ENCODE peak calls at places on chromosomes 5 and 9, in ten cellular contexts. G is ovary; W is hepatocyte; K is fibroblast of lung; T is breast epithelium; Y is CD8-positive, alpha-beta memory T cell; U is transverse colon; Q is tibial nerve; B is H9; V is suprapubic skin. R is an unnamed sample. For H3K9me3 and H3K4me1, the result is how much of the 10 kb centered on the place peaks cover.

GRCh38 chr5:130808691-130809090 is 356.4 kb downstream of the HINT1 start:
- DNase-seq in V (no peak), G (no peak), T (no peak), B (no peak), W (no peak), K (no peak), Q (no peak), U (no peak), Y (no peak), R (no peak)

GRCh38 chr9:100573655-100574260 is 4.1 kb upstream of the CAVIN4 start:
- DNase-seq in U (no peak), V (no peak), Q (no peak), W (no peak), G (no peak), B (no peak), T (no peak), K (no peak), Y (no peak), R (no peak)

GRCh38 chr9:110142253-110142652 is 65.7 kb downstream of the C9orf152 start:
- DNase-seq in Y (no peak), Q (no peak), V (no peak), K (no peak), W (no peak), B (no peak), G (no peak), U (no peak), T (no peak), R (no peak)

GRCh38 chr5:40578501-40579451 is 100.9 kb upstream of the PTGER4 start:
- DNase-seq in V (no peak), W (no peak), B (no peak), Y (no peak), K (peak), U (no peak), Q (no peak), G (no peak), T (no peak), R (no peak)

GRCh38 chr5:124824637-124825158 is 78.3 kb upstream of the ZNF608 start:
- DNase-seq in Y (no peak), K (peak), W (no peak), U (no peak), B (no peak), G (no peak), Q (no peak), T (no peak), V (no peak), R (peak)

GRCh38 chr9:114799441-114799840 is 6.4 kb downstream of the TNFSF15 start:
- DNase-seq in T (no peak), Q (no peak), B (peak), V (no peak), Y (no peak), W (peak), G (no peak), U (no peak), K (no peak), R (no peak)

GRCh38 chr5:169641253-169641652 is 4.2 kb downstream of the DOCK2 start:
- DNase-seq in G (no peak), V (no peak), Y (no peak), B (no peak), Q (no peak), W (peak), T (no peak), K (no peak), U (no peak), R (no peak)

GRCh38 chr5:157107508-157107907 is 1.3 kb downstream of the HAVCR2 start:
- DNase-seq in K (no peak), B (no peak), V (no peak), W (no peak), G (no peak), U (no peak), Y (no peak), Q (no peak), T (no peak), R (no peak)

GRCh38 chr5:169933624-169934023 is 46.7 kb downstream of the INSYN2B start:
- DNase-seq in V (no peak), T (no peak), U (no peak), W (no peak), Y (no peak), B (no peak), G (no peak), Q (no peak), K (peak), R (no peak)

GRCh38 chr5:96628406-96628805 is 33.8 kb upstream of the CAST start:
- DNase-seq in G (no peak), B (no peak), Q (no peak), T (no peak), U (no peak), K (no peak), Y (no peak), V (no peak), W (no peak), R (no peak)

GRCh38 chr5:180739271-180739670 is 587 bp downstream of the OR2Y1 start:
- DNase-seq in V (no peak), B (no peak), W (no peak), Y (no peak), U (no peak), G (no peak), K (peak), Q (no peak), T (no peak), R (no peak)

GRCh38 chr5:152593388-152593787 is 188.3 kb upstream of the NMUR2 start:
- DNase-seq in W (no peak), V (no peak), T (no peak), Q (no peak), K (no peak), B (no peak), Y (no peak), G (no peak), U (no peak), R (no peak)

GRCh38 chr5:52947208-52947607 is 41.9 kb upstream of the ITGA2 start:
- DNase-seq in K (no peak), T (no peak), Q (no peak), V (no peak), B (no peak), U (no peak), G (no peak), W (no peak), Y (no peak), R (no peak)

GRCh38 chr5:125461641-125462072 is 715.2 kb upstream of the ZNF608 start:
- DNase-seq in T (no peak), Y (no peak), G (no peak), U (no peak), V (no peak), K (no peak), Q (no peak), B (no peak), W (no peak), R (no peak)

GRCh38 chr5:59542841-59543825 is 350.4 kb downstream of the PDE4D start:
- DNase-seq in T (no peak), W (peak), G (no peak), U (peak), Q (no peak), K (peak), Y (no peak), B (no peak), V (no peak), R (peak)

GRCh38 chr5:114325552-114325951 is 36.3 kb upstream of the KCNN2 start:
- DNase-seq in V (no peak), Q (no peak), B (no peak), G (no peak), U (no peak), T (no peak), W (peak), Y (no peak), K (peak), R (no peak)

GRCh38 chr5:69206528-69207190 is 17.3 kb downstream of the CENPH start:
- DNase-seq in W (peak), B (no peak), G (no peak), V (no peak), K (no peak), T (no peak), Y (no peak), U (no peak), Q (no peak), R (no peak)

GRCh38 chr5:135944967-135945560 is 9.7 kb downstream of the LECT2 start:
- DNase-seq in W (peak), T (no peak), K (peak), U (peak), B (peak), G (peak), Q (no peak), V (no peak), Y (no peak), R (no peak)

GRCh38 chr9:5635390-5635789 is 6.5 kb downstream of the RIC1 start:
- DNase-seq in V (no peak), K (no peak), W (no peak), B (no peak), U (no peak), G (no peak), Q (no peak), T (no peak), Y (no peak), R (no peak)

GRCh38 chr9:5644522-5644921 is 15.6 kb downstream of the RIC1 start:
- DNase-seq in T (no peak), K (no peak), V (no peak), G (no peak), B (no peak), W (no peak), Y (no peak), U (no peak), Q (no peak), R (no peak)

GRCh38 chr9:5643005-5643624 is 14.2 kb downstream of the RIC1 start:
- DNase-seq in V (no peak), T (no peak), Q (no peak), W (no peak), U (no peak), K (no peak), B (no peak), G (no peak), Y (no peak), R (no peak)

GRCh38 chr9:5642170-5642569 is 13.3 kb downstream of the RIC1 start:
- DNase-seq in B (no peak), T (no peak), V (no peak), Q (no peak), Y (no peak), U (no peak), W (no peak), G (no peak), K (no peak), R (no peak)

DNA sequence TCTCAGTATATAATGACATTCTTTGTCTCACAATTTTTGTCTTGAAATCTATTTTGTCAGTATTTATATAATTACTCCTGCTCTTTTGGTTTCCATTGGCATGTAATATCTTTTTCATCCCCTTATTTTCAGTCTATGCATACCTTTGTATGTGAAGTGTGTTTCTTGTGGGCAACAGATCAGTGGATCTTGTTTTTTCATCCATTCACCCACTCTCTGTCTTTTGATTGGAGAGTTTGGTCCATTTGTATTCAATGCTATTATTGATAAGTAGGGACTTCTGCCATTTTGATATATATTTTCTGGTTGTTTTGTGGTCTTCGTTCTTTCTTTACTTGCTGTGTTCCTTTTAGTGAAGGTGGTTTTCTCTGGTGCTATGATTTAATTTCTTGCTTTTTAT is 10.9 kb downstream of the RIC1 start:
- DNase-seq in Q (no peak), T (no peak), K (no peak), Y (no peak), U (no peak), W (no peak), G (no peak), V (no peak), B (no peak), R (no peak)
- H3K9me3 ChIP-seq in Q (under half), T (under half), K (under half), Y (under half), U (under half), W (under half), G (under half), V (under half), B (under half), R (under half)

DNA sequence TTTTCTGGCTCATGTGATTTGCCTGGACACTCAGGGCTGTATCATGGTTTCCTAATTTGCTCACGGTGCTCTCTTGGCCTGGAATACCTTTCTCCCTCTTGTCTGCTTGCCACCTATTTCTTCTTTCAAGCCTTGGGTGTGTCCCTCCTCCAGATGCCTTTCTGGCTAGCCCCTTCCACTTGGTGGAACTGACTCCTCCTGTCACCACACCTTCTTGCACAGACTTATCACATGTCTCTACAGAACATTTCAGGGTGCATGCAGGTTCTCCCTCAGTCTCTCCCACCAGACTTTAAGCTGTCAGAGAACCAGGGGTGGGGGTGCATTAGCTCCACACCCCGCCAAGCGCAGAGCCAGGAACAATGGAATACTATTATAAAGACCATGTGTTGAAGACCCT is 1.9 kb downstream of the TBC1D2 start:
- DNase-seq in K (no peak), Y (no peak), Q (no peak), V (no peak), B (no peak), W (no peak), G (no peak), T (no peak), U (no peak), R (no peak)
- H3K4me1 ChIP-seq in K (under half), Y (under half), Q (under half), V (half or more), B (under half), W (under half), G (under half), T (under half), U (half or more), R (under half)

DNA sequence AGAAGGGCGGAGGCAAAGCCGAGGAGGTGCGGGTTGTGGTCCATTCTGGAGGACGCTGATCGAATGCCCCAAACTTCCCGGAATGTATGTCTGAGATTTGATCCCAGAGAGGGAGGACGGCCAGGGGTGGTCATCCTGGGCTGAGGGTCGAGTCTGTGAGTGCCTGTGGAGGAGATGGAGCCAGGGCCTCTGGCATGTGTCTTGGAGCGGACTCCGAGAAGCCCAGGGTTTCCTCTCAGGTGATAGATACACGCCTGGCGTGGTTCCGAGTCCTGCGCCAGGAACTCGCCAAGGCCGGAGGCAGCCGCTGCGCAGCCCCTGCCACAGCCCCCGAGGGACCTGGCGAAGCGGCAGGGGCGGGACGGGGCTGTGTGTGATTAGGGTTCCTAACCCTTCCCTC is 363 bp downstream of the ZNF454 start:
- DNase-seq in U (no peak), V (no peak), Q (no peak), Y (no peak), G (peak), B (no peak), T (no peak), K (no peak), W (no peak), R (peak)
- H3K9me3 ChIP-seq in U (under half), V (half or more), Q (under half), Y (under half), G (under half), B (half or more), T (under half), K (under half), W (under half), R (under half)

DNA sequence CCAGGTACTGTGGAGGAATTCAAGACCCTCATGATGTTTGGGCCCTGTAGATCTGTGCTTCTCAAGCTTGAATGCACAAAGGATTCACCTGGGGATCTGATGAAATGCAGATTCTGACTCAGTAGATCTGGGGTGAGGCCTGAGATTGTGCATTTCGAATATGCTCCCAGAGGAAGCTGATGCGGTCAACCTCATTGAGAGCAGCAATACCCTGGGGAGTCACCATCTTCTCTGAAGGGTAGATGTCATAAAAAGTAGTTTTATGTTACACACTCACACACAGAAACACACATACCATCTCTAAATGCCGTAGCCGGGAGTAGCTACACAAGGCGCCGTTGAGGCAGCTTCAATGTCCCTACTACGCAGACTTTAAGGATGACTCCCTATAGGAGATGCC is 55.8 kb upstream of the CPEB4 start:
- DNase-seq in B (no peak), V (no peak), T (no peak), Y (no peak), Q (no peak), W (no peak), G (no peak), K (no peak), U (no peak), R (no peak)
- H3K4me1 ChIP-seq in B (under half), V (under half), T (under half), Y (under half), Q (under half), W (under half), G (under half), K (under half), U (under half), R (under half)

GRCh38 chr5:179113945-179114641 is 53.9 kb downstream of the ZNF354C start:
- DNase-seq in Y (no peak), W (no peak), G (no peak), K (no peak), Q (no peak), B (no peak), U (no peak), V (peak), T (peak), R (no peak)

GRCh38 chr5:179112469-179113142 is 52.4 kb downstream of the ZNF354C start:
- DNase-seq in Q (no peak), G (no peak), K (no peak), B (no peak), T (no peak), U (no peak), W (no peak), V (no peak), Y (no peak), R (no peak)

GRCh38 chr5:179111267-179112207 is 51.4 kb downstream of the ZNF354C start:
- DNase-seq in T (no peak), G (no peak), Y (no peak), V (no peak), B (no peak), K (no peak), Q (no peak), U (no peak), W (no peak), R (no peak)

GRCh38 chr5:179114756-179115155 is 54.6 kb downstream of the ZNF354C start:
- DNase-seq in U (no peak), G (no peak), T (no peak), Q (no peak), V (peak), K (no peak), Y (no peak), B (no peak), W (no peak), R (no peak)

GRCh38 chr5:179113143-179113530 is 53.0 kb downstream of the ZNF354C start:
- DNase-seq in Y (no peak), W (no peak), U (no peak), K (no peak), V (peak), G (no peak), B (no peak), T (peak), Q (no peak), R (no peak)
- H3K9me3 ChIP-seq in Y (under half), W (under half), U (under half), K (under half), V (under half), G (under half), B (under half), T (half or more), Q (half or more), R (under half)

GRCh38 chr5:107806271-107806670 is 135.5 kb upstream of the EFNA5 start:
- DNase-seq in Y (no peak), G (no peak), T (no peak), W (no peak), B (no peak), U (no peak), V (no peak), Q (no peak), K (no peak), R (no peak)
- H3K4me1 ChIP-seq in Y (under half), G (under half), T (under half), W (under half), B (under half), U (under half), V (under half), Q (under half), K (under half), R (under half)

GRCh38 chr9:138077126-138077525 is 199.5 kb downstream of the CACNA1B start:
- DNase-seq in G (no peak), Q (no peak), T (no peak), W (no peak), K (no peak), V (peak), U (no peak), Y (no peak), B (no peak), R (no peak)

GRCh38 chr9:138076650-138077009 is 199.0 kb downstream of the CACNA1B start:
- DNase-seq in V (no peak), K (no peak), U (no peak), W (no peak), G (no peak), Q (no peak), T (no peak), Y (no peak), B (no peak), R (no peak)

GRCh38 chr9:138080979-138081378 is 203.4 kb downstream of the CACNA1B start:
- DNase-seq in G (no peak), W (no peak), V (no peak), B (no peak), Q (no peak), U (no peak), K (no peak), Y (no peak), T (no peak), R (no peak)

GRCh38 chr9:138077898-138078540 is 200.4 kb downstream of the CACNA1B start:
- DNase-seq in W (no peak), Q (no peak), K (no peak), T (no peak), Y (no peak), U (no peak), G (no peak), B (no peak), V (peak), R (peak)

GRCh38 chr9:138078846-138079245 is 201.3 kb downstream of the CACNA1B start:
- DNase-seq in Y (no peak), K (no peak), T (no peak), U (no peak), G (no peak), B (no peak), Q (no peak), W (no peak), V (no peak), R (no peak)
- H3K9me3 ChIP-seq in Y (under half), K (under half), T (under half), U (under half), G (under half), B (under half), Q (under half), W (under half), V (under half), R (under half)

DNA sequence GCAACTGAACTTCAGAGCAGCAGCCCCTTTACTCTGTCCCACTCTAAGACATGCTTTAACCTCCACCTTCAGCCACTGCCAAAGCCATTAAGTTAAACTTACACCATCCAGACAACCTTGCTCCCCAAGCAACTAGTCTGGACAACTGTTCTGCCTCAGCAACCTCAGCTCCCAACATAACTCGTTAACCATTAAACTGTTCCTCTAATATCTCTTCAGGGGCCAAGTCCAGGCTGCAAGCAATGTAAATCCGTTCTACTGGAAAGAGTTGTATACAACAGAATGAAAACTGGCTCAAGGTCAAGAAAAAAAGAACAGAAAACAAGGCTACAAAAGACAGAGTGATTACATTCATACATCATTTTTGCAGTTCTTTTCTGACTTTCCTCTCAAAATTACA is 131.7 kb upstream of the TARS1 start:
- DNase-seq in U (peak), W (peak), T (no peak), K (no peak), V (no peak), B (no peak), Y (no peak), Q (no peak), G (no peak), R (no peak)
- H3K4me1 ChIP-seq in U (half or more), W (under half), T (under half), K (under half), V (under half), B (under half), Y (under half), Q (under half), G (under half), R (under half)

R was measured in pancreas.